ENCODE peak calls at places on chromosomes 4 and X, in five cellular contexts. E is naive thymus-derived CD4-positive, alpha-beta T cell; J is suprapubic skin; H is breast epithelium; V is neuronal stem cell. G is an unnamed sample. For H3K9me3, the result is how much of the 10 kb centered on the place peaks cover.

GRCh38 chrX:9730752-9731151 is 34.9 kb downstream of the GPR143 start:
- DNase-seq in E (no peak), J (no peak), V (no peak), H (no peak), G (no peak)

GRCh38 chr4:42809419-42810084 is 83.0 kb upstream of the GRXCR1 start:
- DNase-seq in E (no peak), H (no peak), V (no peak), J (no peak), G (no peak)

GRCh38 chr4:82515705-82516104 is 46.1 kb downstream of the TMEM150C start:
- DNase-seq in E (no peak), J (no peak), V (no peak), H (no peak), G (peak)

GRCh38 chrX:7948483-7948882 is 21.3 kb upstream of the PNPLA4 start:
- DNase-seq in J (no peak), V (no peak), E (no peak), H (no peak), G (no peak)

GRCh38 chr4:57501715-57502114 is 391.5 kb upstream of the IGFBP7 start:
- DNase-seq in H (no peak), J (no peak), V (no peak), E (no peak), G (peak)

GRCh38 chr4:133982533-133983224 is 218.9 kb downstream of the PABPC4L start:
- DNase-seq in H (no peak), V (no peak), J (no peak), E (no peak), G (no peak)

GRCh38 chr4:139455187-139455586 is 1.3 kb downstream of the RAB33B start:
- DNase-seq in H (no peak), J (no peak), V (no peak), E (no peak), G (no peak)

GRCh38 chr4:184416913-184417734 is 57.2 kb downstream of the IRF2 start:
- DNase-seq in V (no peak), H (no peak), J (no peak), E (peak), G (no peak)

GRCh38 chr4:120443111-120443510 is 376.5 kb upstream of the MAD2L1 start:
- DNase-seq in H (no peak), J (no peak), E (no peak), V (no peak), G (no peak)

GRCh38 chr4:81214518-81215218 is 354 bp downstream of the PRKG2 start:
- DNase-seq in V (peak), J (no peak), H (no peak), E (peak), G (peak)

GRCh38 chrX:3345281-3346081 is 971 bp downstream of the MXRA5 start:
- DNase-seq in H (peak), E (no peak), V (peak), J (no peak), G (peak)

GRCh38 chr4:112058433-112058832 is 86.8 kb upstream of the FAM241A start:
- DNase-seq in E (no peak), V (no peak), J (no peak), H (no peak), G (no peak)

GRCh38 chrX:20378291-20378920 is 111.7 kb upstream of the RPS6KA3 start:
- DNase-seq in H (no peak), E (no peak), J (no peak), V (no peak), G (no peak)

GRCh38 chr4:76950846-76951321 is 1.3 kb downstream of the SEPTIN11 start:
- DNase-seq in J (no peak), H (no peak), V (no peak), E (no peak), G (peak)

GRCh38 chr4:29711226-29711625 is 1008.9 kb upstream of the PCDH7 start:
- DNase-seq in E (no peak), H (no peak), J (no peak), V (no peak), G (no peak)

GRCh38 chr4:186473933-186474332 is 81.4 kb downstream of the MTNR1A start:
- DNase-seq in H (no peak), E (no peak), V (no peak), J (no peak), G (no peak)

GRCh38 chrX:71634366-71634765 is 16.1 kb upstream of the CXCR3 start:
- DNase-seq in V (no peak), H (no peak), E (no peak), J (no peak), G (peak)

GRCh38 chr4:54229631-54230478 is 762 bp downstream of the PDGFRA start:
- DNase-seq in V (peak), J (peak), H (no peak), E (no peak), G (peak)

GRCh38 chrX:13463608-13464007 is 105.8 kb upstream of the EGFL6 start:
- DNase-seq in V (no peak), H (no peak), E (no peak), J (no peak), G (no peak)

GRCh38 chrX:67480789-67481188 is 63.0 kb upstream of the AR start:
- DNase-seq in H (no peak), J (no peak), V (no peak), E (no peak), G (no peak)

GRCh38 chr4:177573487-177573886 is 131.2 kb upstream of the AGA start:
- DNase-seq in J (no peak), H (no peak), V (no peak), E (no peak), G (peak)

GRCh38 chr4:41874398-41874797 is 60.8 kb upstream of the TMEM33 start:
- DNase-seq in J (no peak), E (no peak), H (no peak), V (no peak), G (no peak)

GRCh38 chr4:27515140-27515539 is 654.5 kb downstream of the STIM2 start:
- DNase-seq in V (no peak), J (no peak), E (no peak), H (no peak), G (no peak)

GRCh38 chrX:8284131-8284530 is 113.1 kb upstream of the VCX2 start:
- DNase-seq in J (no peak), H (no peak), E (no peak), V (no peak), G (no peak)

GRCh38 chr4:35591035-35591434 is 653.3 kb downstream of the ARAP2 start:
- DNase-seq in E (no peak), H (no peak), V (no peak), J (no peak), G (no peak)

GRCh38 chr4:152817331-152817730 is 37.6 kb downstream of the ARFIP1 start:
- DNase-seq in E (no peak), V (no peak), J (no peak), H (no peak), G (no peak)

GRCh38 chrX:149392896-149393295 is 112.2 kb downstream of the IDS start:
- DNase-seq in E (no peak), V (no peak), H (no peak), J (no peak), G (no peak)

GRCh38 chr4:162265802-162266201 is 102.0 kb upstream of the FSTL5 start:
- DNase-seq in H (no peak), V (no peak), J (no peak), E (no peak), G (no peak)

GRCh38 chr4:103887191-103887590 is 167.4 kb upstream of the TACR3 start:
- DNase-seq in V (no peak), J (no peak), E (no peak), H (no peak), G (no peak)

GRCh38 chrX:21715825-21716224 is 42.1 kb downstream of the SMPX start:
- DNase-seq in H (no peak), J (no peak), E (no peak), V (no peak), G (no peak)

GRCh38 chr4:139814285-139815015 is 148.8 kb downstream of the MGST2 start:
- DNase-seq in V (no peak), H (no peak), J (no peak), E (no peak), G (peak)

GRCh38 chrX:154541896-154542722 is 4.5 kb downstream of the G6PD start:
- DNase-seq in J (peak), V (no peak), E (no peak), H (peak), G (peak)

GRCh38 chr4:110612631-110613269 is 10.1 kb downstream of the PITX2 start:
- DNase-seq in V (peak), H (no peak), J (no peak), E (no peak), G (no peak)

GRCh38 chrX:19893722-19894121 is 6.3 kb upstream of the SH3KBP1 start:
- DNase-seq in V (no peak), E (no peak), H (no peak), J (no peak), G (peak)

GRCh38 chrX:103404225-103405008 is 28.1 kb downstream of the BEX3 start:
- DNase-seq in E (peak), J (no peak), V (peak), H (peak), G (peak)

GRCh38 chr4:184424993-184425758 is 49.2 kb downstream of the IRF2 start:
- DNase-seq in J (no peak), E (no peak), V (no peak), H (peak), G (no peak)

GRCh38 chr4:152359208-152360044 is 176.5 kb downstream of the FBXW7 start:
- DNase-seq in V (no peak), E (no peak), J (no peak), H (no peak), G (no peak)

GRCh38 chr4:118927976-118928375 is 39.3 kb downstream of the SYNPO2 start:
- DNase-seq in E (no peak), H (no peak), J (no peak), V (no peak), G (peak)

GRCh38 chr4:136650541-136651277 is 881.6 kb downstream of the PCDH18 start:
- DNase-seq in E (no peak), J (no peak), V (no peak), H (no peak), G (no peak)

GRCh38 chr4:107083-107443 is 17.2 kb upstream of the ZNF718 start:
- DNase-seq in V (no peak), J (no peak), H (no peak), E (no peak), G (no peak)
- H3K9me3 ChIP-seq in V (under half), J (under half), H (under half), E (half or more), G (under half)

GRCh38 chr4:25827373-25827772 is 35.4 kb downstream of the SEL1L3 start:
- DNase-seq in H (no peak), E (no peak), V (no peak), J (no peak), G (no peak)

GRCh38 chr4:25827897-25828296 is 34.9 kb downstream of the SEL1L3 start:
- DNase-seq in V (no peak), E (no peak), H (no peak), J (no peak), G (no peak)

GRCh38 chr4:25821899-25822298 is 40.9 kb downstream of the SEL1L3 start:
- DNase-seq in J (no peak), E (no peak), V (no peak), H (no peak), G (no peak)

GRCh38 chr4:25823632-25824031 is 39.2 kb downstream of the SEL1L3 start:
- DNase-seq in H (no peak), V (no peak), J (no peak), E (no peak), G (no peak)

GRCh38 chr4:25826074-25826752 is 36.6 kb downstream of the SEL1L3 start:
- DNase-seq in H (no peak), E (no peak), J (no peak), V (no peak), G (no peak)
- H3K4me3 ChIP-seq in H (no peak), E (no peak), J (no peak), V (no peak), G (no peak)

GRCh38 chrX:153509592-153509991 is 7.8 kb upstream of the ATP2B3 start:
- DNase-seq in J (no peak), E (no peak), V (no peak), H (no peak), G (no peak)
- H3K9me3 ChIP-seq in J (under half), E (under half), V (under half), H (under half), G (under half)

DNA sequence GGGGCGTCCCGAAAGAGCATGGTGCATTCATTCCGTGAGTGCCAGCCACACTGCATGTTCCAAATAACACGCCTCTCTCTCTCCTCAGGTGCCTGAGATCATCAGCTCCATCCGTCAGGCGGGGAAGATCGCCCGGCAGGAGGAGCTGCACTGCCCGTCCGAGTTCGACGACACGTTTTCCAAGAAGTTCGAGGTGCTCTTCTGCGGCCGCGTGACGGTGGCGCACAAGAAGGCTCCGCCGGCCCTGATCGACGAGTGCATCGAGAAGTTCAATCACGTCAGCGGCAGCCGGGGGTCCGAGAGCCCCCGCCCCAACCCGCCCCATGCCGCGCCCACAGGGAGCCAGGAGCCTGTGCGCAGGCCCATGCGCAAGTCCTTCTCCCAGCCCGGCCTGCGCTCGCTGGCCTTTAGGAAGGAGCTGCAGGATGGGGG is 54.2 kb downstream of the PTTG2 start:
- DNase-seq in E (no peak), H (no peak), V (no peak), J (no peak), G (no peak)
- H3K4me3 ChIP-seq in E (no peak), H (no peak), V (no peak), J (no peak), G (no peak)

GRCh38 chrX:24080670-24081069 is 25.9 kb downstream of the EIF2S3 start:
- DNase-seq in V (no peak), J (no peak), E (no peak), H (no peak), G (no peak)

GRCh38 chrX:24082446-24082845 is 27.7 kb downstream of the EIF2S3 start:
- DNase-seq in V (no peak), J (no peak), E (no peak), H (no peak), G (no peak)

GRCh38 chrX:24085133-24085532 is 30.4 kb downstream of the EIF2S3 start:
- DNase-seq in E (no peak), V (no peak), J (no peak), H (no peak), G (no peak)

GRCh38 chrX:24079405-24079804 is 24.6 kb downstream of the EIF2S3 start:
- DNase-seq in V (no peak), H (no peak), E (no peak), J (no peak), G (no peak)

DNA sequence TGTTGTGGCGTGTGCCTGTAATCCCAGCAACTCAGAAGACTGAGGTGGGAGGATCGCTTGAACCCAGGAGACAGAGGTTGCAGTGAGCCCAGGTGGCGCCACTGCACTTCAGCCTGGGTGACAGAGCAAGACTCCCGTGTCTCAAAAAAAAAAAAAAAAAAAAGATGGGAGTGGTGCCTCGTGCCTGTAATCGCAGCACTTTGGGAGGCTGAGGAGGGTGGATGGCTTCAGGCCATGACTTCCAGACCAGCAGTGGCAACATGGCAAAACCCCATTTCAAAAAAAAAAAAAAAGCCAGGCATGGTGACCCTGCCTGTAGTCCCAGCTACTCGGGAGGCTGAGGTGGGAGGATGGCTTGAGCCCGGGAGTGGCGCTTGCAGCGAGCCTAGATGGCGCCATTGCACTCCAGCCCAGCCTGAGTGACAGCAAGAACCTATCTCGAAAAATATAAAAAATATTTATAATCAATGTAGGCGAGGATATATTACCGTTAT is 27.0 kb downstream of the EIF2S3 start:
- DNase-seq in E (peak), V (peak), H (peak), J (no peak), G (peak)
- H3K9me3 ChIP-seq in E (under half), V (under half), H (under half), J (under half), G (under half)

DNA sequence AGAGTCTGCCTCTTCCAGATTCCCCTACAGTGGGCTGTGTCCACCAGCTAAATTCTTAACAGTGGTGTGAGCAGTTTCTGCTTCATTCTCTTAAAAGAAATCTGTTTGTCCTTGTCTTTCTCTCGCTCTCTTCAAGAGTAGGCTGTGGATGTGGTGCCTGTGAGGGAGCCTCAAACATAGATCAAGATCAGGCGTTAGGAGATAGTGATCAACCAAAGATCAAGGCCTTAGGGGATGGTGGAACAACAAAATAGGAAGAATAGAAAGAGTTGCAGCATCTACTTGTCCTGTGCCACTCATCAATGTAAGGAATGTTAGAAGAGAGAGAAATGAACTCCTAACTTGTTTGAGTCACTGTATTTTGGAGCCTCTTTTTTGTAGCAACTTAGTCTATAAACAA is 144.2 kb downstream of the AASDH start:
- DNase-seq in H (no peak), E (no peak), V (no peak), J (no peak), G (no peak)
- H3K4me3 ChIP-seq in H (no peak), E (no peak), V (no peak), J (no peak), G (no peak)

GRCh38 chrX:24482823-24483410 is 17.8 kb downstream of the PDK3 start:
- DNase-seq in H (no peak), E (no peak), V (no peak), J (no peak), G (no peak)

GRCh38 chrX:24485976-24486680 is 21.0 kb downstream of the PDK3 start:
- DNase-seq in E (no peak), V (no peak), J (no peak), H (no peak), G (no peak)

GRCh38 chrX:24479924-24480722 is 15.0 kb downstream of the PDK3 start:
- DNase-seq in H (no peak), V (no peak), E (peak), J (no peak), G (no peak)

GRCh38 chrX:24485323-24485722 is 20.2 kb downstream of the PDK3 start:
- DNase-seq in J (no peak), H (no peak), E (no peak), V (no peak), G (no peak)

GRCh38 chrX:24483596-24483995 is 18.5 kb downstream of the PDK3 start:
- DNase-seq in H (no peak), V (no peak), J (no peak), E (no peak), G (no peak)
- H3K9me3 ChIP-seq in H (under half), V (under half), J (under half), E (under half), G (under half)

DNA sequence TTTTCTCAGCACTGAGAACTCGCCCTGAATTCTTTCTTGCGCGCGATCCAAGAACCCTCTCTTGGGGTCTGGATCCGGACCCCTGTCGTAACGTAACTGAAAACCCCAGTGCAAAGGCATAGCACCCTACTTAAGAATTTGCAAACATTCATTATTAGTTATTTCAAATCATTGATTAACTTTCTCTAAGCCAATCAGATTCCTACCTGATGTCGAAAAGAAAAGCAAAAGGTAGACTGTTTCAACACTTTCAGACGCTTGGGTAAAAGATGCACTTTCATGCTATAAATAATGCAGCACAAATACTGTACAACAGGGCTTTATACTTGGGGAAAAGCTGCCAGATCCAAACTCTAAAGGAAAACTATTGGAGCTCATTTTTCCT is 817 bp upstream of the WDR19 start:
- DNase-seq in E (no peak), J (no peak), V (no peak), H (no peak), G (no peak)
- H3K4me3 ChIP-seq in E (peak), J (peak), V (no peak), H (peak), G (peak)

GRCh38 chrX:152928761-152929400 is 31.0 kb downstream of the ZNF185 start:
- DNase-seq in J (no peak), H (no peak), E (no peak), V (no peak), G (no peak)

GRCh38 chrX:152926279-152926678 is 28.4 kb downstream of the ZNF185 start:
- DNase-seq in E (peak), V (peak), H (peak), J (no peak), G (no peak)

GRCh38 chrX:152927858-152928760 is 30.2 kb downstream of the ZNF185 start:
- DNase-seq in J (no peak), H (no peak), E (no peak), V (no peak), G (no peak)

GRCh38 chrX:152925835-152926234 is 28.0 kb downstream of the ZNF185 start:
- DNase-seq in H (no peak), E (no peak), V (no peak), J (no peak), G (no peak)

DNA sequence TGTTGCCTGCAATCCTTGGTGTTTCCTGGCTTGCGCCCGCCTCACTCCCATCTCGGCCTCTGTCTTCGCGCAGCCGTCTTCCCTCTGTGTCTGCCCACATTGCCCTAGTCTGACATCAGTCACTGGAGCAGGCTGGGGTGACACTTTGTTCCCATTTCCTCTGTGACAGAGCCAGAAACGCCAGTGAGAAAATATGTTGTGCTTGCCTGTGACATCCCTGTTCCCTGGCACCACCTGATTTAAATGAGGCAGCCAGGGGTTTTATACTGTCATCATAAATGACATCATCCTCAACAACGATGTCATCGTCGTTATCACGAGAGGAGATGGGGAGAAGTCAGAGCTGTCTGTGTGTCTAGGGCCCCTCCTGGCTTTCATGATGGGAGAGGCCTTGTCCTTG is 29.1 kb downstream of the ZNF185 start:
- DNase-seq in E (no peak), V (no peak), J (no peak), H (no peak), G (no peak)
- H3K9me3 ChIP-seq in E (under half), V (under half), J (under half), H (under half), G (under half)

G was measured in cardiac muscle cell.